ENCODE peak calls at places on chromosomes 13 and 19, in six cellular contexts. F is IMR-90; H is AG08396; C is stimulated activated CD8-positive, alpha-beta memory T cell treated with anti-CD3 and anti-CD28 coated beads, Interleukin-4, amount 100 ng/mL, for 4 hours; Q is NCI-H1092; O is progenitor cell of endocrine pancreas. W is an unnamed sample.

GRCh38 chr19:772730-773436 is 22.0 kb downstream of the MISP start:
- DNase-seq in F (no peak), H (no peak), C (no peak), Q (no peak), O (no peak), W (no peak)

GRCh38 chr19:1725100-1726064 is 27.9 kb upstream of the ONECUT3 start:
- DNase-seq in F (peak), H (peak), C (no peak), Q (peak), O (peak), W (peak)

GRCh38 chr19:11699931-11700794 is 38.6 kb downstream of the ZNF823 start:
- DNase-seq in F (peak), H (peak), C (no peak), Q (no peak), O (no peak), W (peak)

GRCh38 chr19:19105365-19106060 is 32.8 kb downstream of the TMEM161A start:
- DNase-seq in F (no peak), H (peak), C (no peak), Q (no peak), O (peak), W (no peak)

GRCh38 chr19:40163541-40164129 is 27.6 kb upstream of the MAP3K10 start:
- DNase-seq in F (no peak), H (no peak), C (no peak), Q (no peak), O (no peak), W (no peak)

GRCh38 chr13:68995972-68996670 is 1111.5 kb upstream of the ATXN8OS start:
- DNase-seq in F (no peak), H (no peak), C (no peak), Q (no peak), O (no peak), W (no peak)

GRCh38 chr13:84137292-84137691 is 255.0 kb upstream of the SLITRK1 start:
- DNase-seq in F (no peak), H (peak), C (peak), Q (no peak), O (no peak), W (no peak)

GRCh38 chr13:25827986-25828385 is 223.8 kb downstream of the SHISA2 start:
- DNase-seq in F (no peak), H (no peak), C (no peak), Q (no peak), O (no peak), W (no peak)

GRCh38 chr19:40802300-40803169 is 3.5 kb downstream of the EGLN2 start:
- DNase-seq in F (no peak), H (no peak), C (no peak), Q (no peak), O (no peak), W (no peak)

GRCh38 chr13:93336733-93337132 is 110.1 kb downstream of the GPC6 start:
- DNase-seq in F (no peak), H (no peak), C (no peak), Q (no peak), O (no peak), W (no peak)

GRCh38 chr13:30829145-30829544 is 76.9 kb upstream of the MEDAG start:
- DNase-seq in F (peak), H (peak), C (no peak), Q (no peak), O (no peak), W (no peak)

W was measured in lung microvascular endothelial cell.